ENCODE peak calls at places on chromosomes 5 and 9, in seven cellular contexts. E is H1, O is tibial artery, P is fibroblast of the aortic adventitia, Q is body of pancreas, Z is BJ, C is astrocyte of the spinal cord. R is an unnamed sample.

GRCh38 chr9:34430843-34431437 is 27.4 kb downstream of the FAM219A start:
- DNase-seq in E (peak), O (peak), P (peak), Q (peak), Z (no peak), C (peak), R (no peak)

GRCh38 chr5:160926428-160926827 is 74.4 kb upstream of the ATP10B start:
- DNase-seq in E (no peak), O (no peak), P (no peak), Q (peak), Z (no peak), C (no peak), R (no peak)

GRCh38 chr5:55750499-55750898 is 12.6 kb downstream of the DDX4 start:
- DNase-seq in E (no peak), O (no peak), P (no peak), Q (no peak), Z (no peak), C (no peak), R (no peak)

GRCh38 chr9:37371565-37372464 is 50.7 kb upstream of the GRHPR start:
- DNase-seq in E (no peak), O (no peak), P (peak), Q (no peak), Z (no peak), C (peak), R (peak)

GRCh38 chr5:20030125-20030524 is 42.1 kb upstream of the CDH18 start:
- DNase-seq in E (no peak), O (no peak), P (no peak), Q (no peak), Z (no peak), C (no peak), R (no peak)

GRCh38 chr5:113359419-113359818 is 75.4 kb downstream of the TSSK1B start:
- DNase-seq in E (no peak), O (no peak), P (peak), Q (no peak), Z (no peak), C (no peak), R (no peak)

GRCh38 chr5:112529525-112529924 is 110.4 kb upstream of the EPB41L4A start:
- DNase-seq in E (no peak), O (no peak), P (peak), Q (no peak), Z (no peak), C (no peak), R (no peak)

GRCh38 chr5:166582416-166582815 is 1709.0 kb upstream of the WWC1 start:
- DNase-seq in E (no peak), O (no peak), P (no peak), Q (no peak), Z (no peak), C (no peak), R (no peak)

GRCh38 chr5:139141841-139142240 is 56.3 kb downstream of the SIL1 start:
- DNase-seq in E (no peak), O (peak), P (peak), Q (peak), Z (no peak), C (peak), R (no peak)

GRCh38 chr9:90124961-90125360 is 517.7 kb downstream of the DIRAS2 start:
- DNase-seq in E (no peak), O (no peak), P (peak), Q (no peak), Z (no peak), C (no peak), R (no peak)

GRCh38 chr5:95842955-95843544 is 20.5 kb upstream of the GLRX start:
- DNase-seq in E (no peak), O (peak), P (peak), Q (peak), Z (no peak), C (peak), R (peak)

GRCh38 chr9:136860933-136861873 is 4.9 kb downstream of the EDF1 start:
- DNase-seq in E (no peak), O (no peak), P (no peak), Q (no peak), Z (no peak), C (no peak), R (no peak)

GRCh38 chr5:150289551-150290390 is at the start of gene CAMK2A:
- DNase-seq in E (no peak), O (no peak), P (no peak), Q (no peak), Z (no peak), C (no peak), R (no peak)

GRCh38 chr9:101858026-101858425 is 119.6 kb upstream of the GRIN3A start:
- DNase-seq in E (no peak), O (no peak), P (no peak), Q (no peak), Z (no peak), C (no peak), R (no peak)

GRCh38 chr5:35202319-35203111 is 27.8 kb downstream of the PRLR start:
- DNase-seq in E (peak), O (no peak), P (peak), Q (peak), Z (peak), C (peak), R (no peak)

GRCh38 chr5:59559847-59560246 is 333.7 kb downstream of the PDE4D start:
- DNase-seq in E (no peak), O (no peak), P (no peak), Q (no peak), Z (no peak), C (no peak), R (no peak)

GRCh38 chr9:70494221-70494620 is 79.8 kb upstream of the KLF9 start:
- DNase-seq in E (no peak), O (no peak), P (no peak), Q (peak), Z (no peak), C (no peak), R (no peak)

GRCh38 chr5:179152144-179152895 is 92.1 kb downstream of the ZNF354C start:
- DNase-seq in E (no peak), O (peak), P (no peak), Q (no peak), Z (no peak), C (no peak), R (no peak)

GRCh38 chr9:123866497-123866896 is 63.4 kb downstream of the DENND1A start:
- DNase-seq in E (no peak), O (no peak), P (no peak), Q (no peak), Z (peak), C (no peak), R (no peak)

GRCh38 chr9:112005939-112006338 is 109.3 kb downstream of the UGCG start:
- DNase-seq in E (no peak), O (no peak), P (no peak), Q (no peak), Z (no peak), C (no peak), R (no peak)

GRCh38 chr9:127025042-127025441 is 97.4 kb downstream of the ANGPTL2 start:
- DNase-seq in E (no peak), O (no peak), P (no peak), Q (no peak), Z (no peak), C (no peak), R (no peak)

GRCh38 chr5:180866296-180866695 is 5.2 kb upstream of the ZFP62 start:
- DNase-seq in E (no peak), O (no peak), P (no peak), Q (no peak), Z (no peak), C (no peak), R (no peak)

GRCh38 chr9:26375448-26375847 is 517.2 kb downstream of the CAAP1 start:
- DNase-seq in E (no peak), O (no peak), P (no peak), Q (no peak), Z (no peak), C (peak), R (no peak)

GRCh38 chr9:72322259-72322658 is 42.7 kb downstream of the ZFAND5 start:
- DNase-seq in E (no peak), O (no peak), P (peak), Q (no peak), Z (peak), C (no peak), R (no peak)

GRCh38 chr5:123810253-123810652 is 298.3 kb downstream of the CSNK1G3 start:
- DNase-seq in E (no peak), O (no peak), P (no peak), Q (peak), Z (no peak), C (no peak), R (no peak)

GRCh38 chr5:31559942-31560341 is 27.8 kb downstream of the C5orf22 start:
- DNase-seq in E (no peak), O (no peak), P (no peak), Q (no peak), Z (no peak), C (no peak), R (no peak)

GRCh38 chr5:142384014-142384413 is 59.2 kb upstream of the SPRY4 start:
- DNase-seq in E (no peak), O (no peak), P (no peak), Q (no peak), Z (no peak), C (no peak), R (no peak)

GRCh38 chr5:39423331-39423751 is 1.4 kb downstream of the DAB2 start:
- DNase-seq in E (no peak), O (no peak), P (peak), Q (no peak), Z (no peak), C (no peak), R (no peak)

GRCh38 chr5:123423278-123424149 is at the start of gene CEP120:
- DNase-seq in E (peak), O (peak), P (peak), Q (peak), Z (peak), C (peak), R (peak)

GRCh38 chr9:124140941-124141568 is 116.7 kb upstream of the NEK6 start:
- DNase-seq in E (no peak), O (no peak), P (no peak), Q (no peak), Z (no peak), C (no peak), R (no peak)

GRCh38 chr5:122649080-122649479 is 125.8 kb upstream of the SNX2 start:
- DNase-seq in E (no peak), O (no peak), P (peak), Q (no peak), Z (no peak), C (no peak), R (no peak)

GRCh38 chr5:10331341-10331796 is 22.1 kb upstream of the MARCHF6 start:
- DNase-seq in E (no peak), O (peak), P (peak), Q (peak), Z (no peak), C (peak), R (no peak)
- TF ChIP-seq CTCF in E (no peak), O (no peak), P (no peak), Q (no peak), Z (no peak), C (no peak), R (no peak)

GRCh38 chr5:86968311-86968753 is 299.4 kb upstream of the RASA1 start:
- DNase-seq in E (no peak), O (no peak), P (peak), Q (peak), Z (peak), C (peak), R (no peak)
- TF ChIP-seq CTCF in E (no peak), O (peak), P (peak), Q (peak), Z (peak), C (peak), R (no peak)

GRCh38 chr5:1010181-1010510 is 1.5 kb downstream of the NKD2 start:
- DNase-seq in E (no peak), O (peak), P (no peak), Q (no peak), Z (no peak), C (no peak), R (no peak)
- TF ChIP-seq CTCF in E (no peak), O (no peak), P (peak), Q (no peak), Z (no peak), C (no peak), R (no peak)

GRCh38 chr9:27534131-27534530 is 4.5 kb upstream of the MOB3B start:
- DNase-seq in E (no peak), O (no peak), P (no peak), Q (no peak), Z (no peak), C (no peak), R (no peak)

GRCh38 chr9:27534658-27535209 is 5.1 kb upstream of the MOB3B start:
- DNase-seq in E (no peak), O (no peak), P (no peak), Q (no peak), Z (no peak), C (no peak), R (no peak)

GRCh38 chr9:27536168-27536567 is 6.6 kb upstream of the MOB3B start:
- DNase-seq in E (no peak), O (no peak), P (no peak), Q (no peak), Z (no peak), C (no peak), R (no peak)

GRCh38 chr9:27537027-27537435 is 7.4 kb upstream of the MOB3B start:
- DNase-seq in E (no peak), O (no peak), P (no peak), Q (no peak), Z (no peak), C (no peak), R (no peak)

GRCh38 chr9:27535701-27536118 is 6.1 kb upstream of the MOB3B start:
- DNase-seq in E (no peak), O (no peak), P (no peak), Q (no peak), Z (no peak), C (no peak), R (no peak)
- TF ChIP-seq CTCF in E (peak), O (no peak), P (no peak), Q (peak), Z (no peak), C (no peak), R (no peak)

DNA sequence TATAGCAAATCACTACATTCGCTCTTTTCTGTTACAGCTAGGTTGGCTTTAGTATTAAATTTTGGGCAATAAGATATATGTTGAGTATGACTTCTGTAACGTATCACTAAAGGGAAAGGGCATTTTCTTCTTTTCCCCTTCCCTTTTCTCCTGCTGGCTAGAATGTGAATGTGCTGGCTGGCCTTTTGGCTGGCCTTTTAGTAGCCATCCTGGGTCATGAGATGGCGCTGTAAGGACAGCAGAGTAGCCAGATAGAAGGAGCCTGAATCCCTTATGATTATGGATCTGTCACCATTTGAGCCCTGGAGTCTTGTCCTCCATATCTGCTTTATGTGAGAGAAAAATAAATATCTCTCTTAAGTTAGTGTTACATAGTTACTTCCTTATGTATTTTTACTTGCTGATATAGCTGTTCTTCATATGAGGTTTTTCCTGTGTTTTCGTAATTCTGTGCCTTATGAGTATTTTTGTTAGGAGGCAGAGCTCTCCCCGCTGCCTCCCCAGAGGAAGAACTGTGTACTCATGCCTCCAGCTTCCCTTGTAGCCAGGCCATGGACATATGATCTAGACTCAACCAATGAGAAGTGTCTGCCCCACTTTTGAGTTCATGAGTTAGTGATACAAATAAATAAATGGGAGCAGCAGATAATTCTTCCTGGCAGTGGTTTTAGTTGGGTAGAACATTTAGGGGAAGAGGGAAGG is 65.9 kb downstream of the NDUFAF2 start:
- DNase-seq in E (peak), O (no peak), P (no peak), Q (no peak), Z (no peak), C (no peak), R (no peak)
- TF ChIP-seq CTCF in E (peak), O (no peak), P (peak), Q (no peak), Z (peak), C (peak), R (no peak)

GRCh38 chr9:68998812-68999211 is 15.1 kb downstream of the PRKACG start:
- DNase-seq in E (no peak), O (no peak), P (no peak), Q (no peak), Z (no peak), C (no peak), R (no peak)
- TF ChIP-seq CTCF in E (no peak), O (no peak), P (no peak), Q (no peak), Z (no peak), C (no peak), R (no peak)

GRCh38 chr9:78127271-78128225 is 95.9 kb upstream of the GNAQ start:
- DNase-seq in E (no peak), O (no peak), P (no peak), Q (no peak), Z (no peak), C (no peak), R (no peak)

GRCh38 chr9:78132688-78133033 is 101.0 kb upstream of the GNAQ start:
- DNase-seq in E (no peak), O (no peak), P (peak), Q (no peak), Z (no peak), C (peak), R (no peak)

GRCh38 chr9:78131969-78132687 is 100.5 kb upstream of the GNAQ start:
- DNase-seq in E (no peak), O (no peak), P (no peak), Q (no peak), Z (no peak), C (peak), R (no peak)

GRCh38 chr9:78130853-78131252 is 99.2 kb upstream of the GNAQ start:
- DNase-seq in E (no peak), O (no peak), P (no peak), Q (no peak), Z (no peak), C (no peak), R (no peak)

DNA sequence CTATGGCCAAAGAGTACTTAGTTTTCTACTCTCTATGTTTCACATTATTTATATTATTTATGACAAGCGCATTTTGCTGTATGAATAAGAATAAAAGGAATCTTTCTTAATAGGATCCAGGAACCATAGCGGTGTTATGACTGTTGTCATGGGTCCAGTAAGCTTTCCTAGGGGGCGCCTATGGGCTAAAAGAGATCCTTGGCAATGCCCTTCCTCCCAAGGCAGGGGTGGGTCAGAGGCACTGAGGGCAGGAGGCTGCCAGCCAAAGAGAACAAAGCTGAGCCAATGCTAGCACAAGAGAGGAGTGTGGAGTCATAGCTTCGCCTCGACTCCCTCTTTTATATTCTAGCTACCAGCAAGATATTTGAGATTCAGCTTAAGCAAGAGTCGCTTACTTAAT is 98.4 kb upstream of the GNAQ start:
- DNase-seq in E (peak), O (peak), P (peak), Q (peak), Z (no peak), C (peak), R (no peak)
- TF ChIP-seq CTCF in E (peak), O (no peak), P (peak), Q (no peak), Z (no peak), C (peak), R (no peak)

R was measured in activated B cell treated with CpG ODN at 0.5 μM for 24 hours.